ENCODE peak calls at places on chromosomes 2 and 18, in seven cellular contexts. S is stimulated activated CD4-positive, alpha-beta T cell treated with anti-CD3 and anti-CD28 coated beads, Interleukin-4, amount 100 ng/mL, for 48 hours; B is GF-D8; O is CD8-positive, alpha-beta T cell; Q is immature natural killer cell; M is cardiac septum; D is T follicular helper cell. A is an unnamed sample.

GRCh38 chr2:209094221-209094620 is 329.6 kb upstream of the MAP2 start:
- DNase-seq in S (no peak), B (no peak), O (no peak), Q (no peak), M (no peak), D (no peak), A (no peak)

GRCh38 chr18:7921938-7922587 is 354.9 kb downstream of the PTPRM start:
- DNase-seq in S (no peak), B (no peak), O (no peak), Q (no peak), M (no peak), D (no peak), A (no peak)

GRCh38 chr2:42928692-42929576 is 136.6 kb upstream of the HAAO start:
- DNase-seq in S (no peak), B (peak), O (no peak), Q (no peak), M (no peak), D (no peak), A (no peak)

GRCh38 chr2:47561906-47562305 is 158.9 kb downstream of the MSH2 start:
- DNase-seq in S (no peak), B (no peak), O (no peak), Q (no peak), M (no peak), D (no peak), A (no peak)

GRCh38 chr2:31213063-31213882 is 4.0 kb downstream of the CAPN14 start:
- DNase-seq in S (no peak), B (no peak), O (no peak), Q (no peak), M (no peak), D (no peak), A (no peak)

GRCh38 chr2:48699377-48699951 is 56.1 kb downstream of the LHCGR start:
- DNase-seq in S (no peak), B (no peak), O (no peak), Q (no peak), M (no peak), D (no peak), A (no peak)

GRCh38 chr2:63993871-63994270 is 25.4 kb downstream of the VPS54 start:
- DNase-seq in S (no peak), B (no peak), O (peak), Q (no peak), M (no peak), D (no peak), A (no peak)

GRCh38 chr2:121489284-121489683 is 41.4 kb upstream of the RNU4ATAC start:
- DNase-seq in S (no peak), B (no peak), O (no peak), Q (no peak), M (no peak), D (no peak), A (no peak)

GRCh38 chr18:10076502-10077030 is 162.8 kb downstream of the VAPA start:
- DNase-seq in S (no peak), B (no peak), O (no peak), Q (no peak), M (no peak), D (no peak), A (no peak)

GRCh38 chr18:55859116-55859515 is 271.1 kb upstream of the TCF4 start:
- DNase-seq in S (no peak), B (no peak), O (no peak), Q (no peak), M (no peak), D (no peak), A (no peak)

A was measured in effector memory CD4-positive, alpha-beta T cell.